ENCODE peak calls at places on chromosomes 7 and 10, in four cellular contexts. One of them, this sample, is unnamed.

GRCh38 chr10:93916257-93917063 is 22.7 kb downstream of the SLC35G1 start:
- DNase-seq in K562: no peak
- DNase-seq in GM12878: no peak
- DNase-seq in HepG2: peak; percentile 34
- DNase-seq in this sample: peak; percentile 34

GRCh38 chr7:158107806-158108205 is 479.8 kb downstream of the PTPRN2 start:
- DNase-seq in K562: no peak
- DNase-seq in HepG2: no peak
- DNase-seq in GM12878: no peak
- DNase-seq in this sample: no peak

GRCh38 chr10:30553018-30553624 is 76.4 kb downstream of the LYZL2 start:
- DNase-seq in HepG2: no peak
- DNase-seq in K562: peak; percentile 98
- DNase-seq in GM12878: no peak
- DNase-seq in this sample: no peak

GRCh38 chr10:74949843-74950765 is 123.7 kb downstream of the KAT6B start:
- DNase-seq in K562: no peak
- DNase-seq in HepG2: no peak
- DNase-seq in GM12878: no peak
- DNase-seq in this sample: no peak

GRCh38 chr10:61304751-61305150 is 148.4 kb downstream of the TMEM26 start:
- DNase-seq in GM12878: no peak
- DNase-seq in K562: no peak
- DNase-seq in HepG2: no peak
- DNase-seq in this sample: no peak

GRCh38 chr7:104040666-104041065 is 51.2 kb upstream of the RELN start:
- DNase-seq in HepG2: no peak
- DNase-seq in K562: no peak
- DNase-seq in GM12878: no peak
- DNase-seq in this sample: no peak

GRCh38 chr10:35635576-35635975 is 6.5 kb downstream of the FZD8 start:
- DNase-seq in GM12878: peak; percentile 20
- DNase-seq in HepG2: peak; percentile 66
- DNase-seq in K562: peak; percentile 74
- DNase-seq in this sample: peak; percentile 65

GRCh38 chr10:48697821-48698764 is 13.4 kb downstream of the WDFY4 start:
- DNase-seq in K562: no peak
- DNase-seq in HepG2: no peak
- DNase-seq in GM12878: no peak
- DNase-seq in this sample: no peak

GRCh38 chr7:39696631-39697030 is 73.3 kb downstream of the RALA start:
- DNase-seq in GM12878: no peak
- DNase-seq in HepG2: no peak
- DNase-seq in K562: no peak
- DNase-seq in this sample: no peak

GRCh38 chr7:2260820-2261219 is 18.8 kb downstream of the NUDT1 start:
- DNase-seq in GM12878: no peak
- DNase-seq in K562: no peak
- DNase-seq in HepG2: no peak
- DNase-seq in this sample: peak; percentile 90

GRCh38 chr10:124637746-124638145 is 106.4 kb downstream of the FAM53B start:
- DNase-seq in GM12878: no peak
- DNase-seq in HepG2: no peak
- DNase-seq in K562: no peak
- DNase-seq in this sample: no peak

GRCh38 chr7:19491821-19492452 is 216.9 kb downstream of the POLR1F start:
- DNase-seq in GM12878: no peak
- DNase-seq in K562: peak; percentile 5
- DNase-seq in HepG2: no peak
- DNase-seq in this sample: peak; percentile 27

GRCh38 chr10:132977807-132978206 is 35.4 kb upstream of the CFAP46 start:
- DNase-seq in K562: no peak
- DNase-seq in HepG2: no peak
- DNase-seq in GM12878: no peak
- DNase-seq in this sample: no peak

GRCh38 chr10:88065384-88066049 is 202.1 kb downstream of the PTEN start:
- DNase-seq in HepG2: no peak
- DNase-seq in K562: no peak
- DNase-seq in GM12878: no peak
- DNase-seq in this sample: no peak

GRCh38 chr7:131774419-131775220 is 218.2 kb upstream of the PODXL start:
- DNase-seq in GM12878: no peak
- DNase-seq in K562: no peak
- DNase-seq in HepG2: no peak
- DNase-seq in this sample: no peak
- H3K4me2 ChIP-seq in GM12878: no peak overlapping the region
- H3K4me2 ChIP-seq in K562: no peak overlapping the region
- H3K4me2 ChIP-seq in HepG2: no peak overlapping the region
- H3K4me2 ChIP-seq in this sample: no peak overlapping the region

DNA sequence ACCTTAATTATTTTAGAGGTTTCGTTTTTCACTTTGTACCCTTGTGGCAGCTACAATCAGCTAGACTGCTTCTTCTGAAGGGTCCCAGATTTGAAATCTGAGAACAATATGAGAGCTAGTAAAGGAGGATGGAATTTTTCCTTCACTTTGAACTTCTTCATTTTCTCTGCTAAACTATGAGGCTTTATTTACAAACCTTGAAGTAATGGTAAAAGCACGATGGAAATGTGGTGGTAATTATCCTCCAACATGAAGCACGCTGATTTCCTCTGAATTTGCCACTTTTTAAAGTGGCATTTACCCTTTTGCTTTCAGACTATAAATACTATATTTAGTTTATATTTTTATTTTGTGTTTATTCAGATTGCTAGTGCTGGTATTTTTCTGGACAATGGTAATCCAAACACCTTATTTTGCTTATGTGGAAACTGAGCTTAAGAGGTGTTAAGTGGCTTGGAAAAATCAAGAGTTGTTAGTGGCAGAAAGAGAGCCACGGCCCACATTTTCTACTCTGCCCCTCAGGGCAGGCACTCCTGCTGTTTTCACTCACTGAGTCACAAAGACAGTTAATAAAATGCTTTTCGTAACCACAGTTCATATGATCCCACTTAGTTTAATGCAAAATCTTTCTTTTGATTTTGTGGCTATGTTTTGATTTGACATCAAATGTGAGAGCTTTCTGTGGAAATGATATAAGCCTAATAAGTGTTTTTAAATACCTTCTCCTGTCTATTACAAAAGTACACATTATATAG is 2.7 kb downstream of the SSMEM1 start:
- DNase-seq in K562: no peak
- DNase-seq in HepG2: peak; percentile 13
- DNase-seq in GM12878: no peak
- DNase-seq in this sample: no peak
- TF ChIP-seq NFIC in K562: no peak
- TF ChIP-seq NFIC in HepG2: no peak
- TF ChIP-seq NFIC in GM12878: no peak
- TF ChIP-seq NFIC in this sample: no peak

DNA sequence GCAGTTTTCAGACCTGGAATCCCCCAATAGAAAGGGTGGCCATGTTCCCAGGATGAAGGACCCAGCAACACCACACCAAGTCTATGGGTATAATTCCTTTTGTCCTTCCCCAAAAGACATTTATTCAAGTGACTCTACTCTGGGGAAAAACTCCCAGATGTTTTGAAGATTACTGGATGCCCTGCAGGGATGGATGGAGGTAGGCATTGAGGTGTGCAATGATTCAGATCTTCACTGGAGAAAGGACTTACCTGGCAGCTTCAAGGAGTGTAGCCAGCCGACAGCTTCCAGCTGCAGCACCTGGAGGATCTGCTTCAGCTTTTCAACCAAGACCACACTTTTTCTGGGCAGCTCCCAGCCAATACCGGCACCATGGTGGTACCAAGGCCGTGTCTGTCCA is 172.0 kb downstream of the BAMBI start:
- DNase-seq in HepG2: no peak
- DNase-seq in GM12878: no peak
- DNase-seq in K562: no peak
- DNase-seq in this sample: no peak
- H3K4me2 ChIP-seq in HepG2: no peak overlapping the region
- H3K4me2 ChIP-seq in GM12878: no peak overlapping the region
- H3K4me2 ChIP-seq in K562: no peak overlapping the region
- H3K4me2 ChIP-seq in this sample: no peak overlapping the region

DNA sequence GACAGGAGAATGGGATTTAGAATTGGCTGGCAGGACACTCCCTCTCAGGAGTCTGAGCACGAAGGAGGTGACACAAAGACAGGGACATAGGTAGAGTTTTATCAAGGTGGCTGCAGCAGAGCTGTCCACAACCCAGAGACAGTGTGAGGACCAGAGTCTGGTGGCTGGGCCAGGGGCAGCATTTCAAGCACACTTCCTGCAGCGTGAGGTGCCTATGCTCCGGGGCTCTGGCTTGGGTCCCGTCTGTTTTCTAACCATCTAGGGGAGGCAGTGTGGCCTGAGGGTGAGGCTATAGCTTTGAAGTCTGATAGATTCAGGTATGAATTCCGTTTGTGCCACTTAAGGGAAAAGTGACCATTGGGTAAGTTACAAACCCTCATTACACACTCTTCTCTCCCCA is 222.7 kb upstream of the ZMIZ1 start:
- DNase-seq in GM12878: no peak
- DNase-seq in K562: no peak
- DNase-seq in HepG2: no peak
- DNase-seq in this sample: no peak
- TF ChIP-seq NFIC in GM12878: no peak
- TF ChIP-seq NFIC in K562: no peak
- TF ChIP-seq NFIC in HepG2: no peak
- TF ChIP-seq NFIC in this sample: no peak